ENCODE peak calls at places on chromosomes 1 and 21, in four cellular contexts. P is tibial nerve, R is adrenal gland, Z is uterus. A is an unnamed sample. For H3K4me1, the result is how much of the 10 kb centered on the place peaks cover.

GRCh38 chr1:184838374-184838995 is 83.8 kb upstream of the EDEM3 start:
- DNase-seq in P (peak), Z (peak), R (peak), A (no peak)

GRCh38 chr1:155643230-155643629 is 33.2 kb downstream of the MSTO1 start:
- DNase-seq in P (no peak), R (no peak), Z (no peak), A (no peak)

GRCh38 chr21:31008355-31008754 is 29.9 kb downstream of the KRTAP19-8 start:
- DNase-seq in P (no peak), R (no peak), Z (no peak), A (no peak)

GRCh38 chr1:59089922-59090457 is 206.9 kb upstream of the FGGY start:
- DNase-seq in R (no peak), Z (no peak), P (no peak), A (no peak)

GRCh38 chr1:232209357-232209756 is 420.6 kb downstream of the SIPA1L2 start:
- DNase-seq in R (no peak), Z (no peak), P (no peak), A (no peak)

GRCh38 chr1:89800718-89801117 is 20.1 kb upstream of the LRRC8D start:
- DNase-seq in P (no peak), Z (no peak), R (no peak), A (no peak)

GRCh38 chr1:24705260-24706073 is 39.8 kb upstream of the CLIC4 start:
- DNase-seq in R (peak), P (peak), Z (peak), A (peak)

GRCh38 chr1:81174811-81175476 is 625.8 kb upstream of the ADGRL2 start:
- DNase-seq in Z (no peak), R (peak), P (no peak), A (no peak)

GRCh38 chr1:2518528-2518927 is 7.9 kb downstream of the PANK4 start:
- DNase-seq in P (no peak), R (no peak), Z (no peak), A (no peak)

GRCh38 chr1:236532850-236533249 is 9.1 kb downstream of the LGALS8 start:
- DNase-seq in Z (no peak), P (no peak), R (no peak), A (no peak)

GRCh38 chr1:222387020-222387816 is 160.7 kb downstream of the HHIPL2 start:
- DNase-seq in Z (no peak), P (no peak), R (no peak), A (no peak)

GRCh38 chr1:232012773-232013386 is 386.3 kb downstream of the DISC1 start:
- DNase-seq in P (no peak), R (peak), Z (peak), A (peak)

GRCh38 chr1:150159550-150159949 is 9.8 kb downstream of the PLEKHO1 start:
- DNase-seq in Z (no peak), P (no peak), R (peak), A (peak)

GRCh38 chr1:178645826-178646200 is 79.2 kb upstream of the RALGPS2 start:
- DNase-seq in R (no peak), Z (no peak), P (no peak), A (no peak)

GRCh38 chr1:240562111-240562590 is 49.8 kb downstream of the GREM2 start:
- DNase-seq in R (no peak), P (no peak), Z (no peak), A (no peak)

GRCh38 chr21:38956791-38957571 is 151.3 kb downstream of the ETS2 start:
- DNase-seq in Z (peak), R (no peak), P (no peak), A (no peak)

GRCh38 chr1:176612791-176613190 is 149.8 kb downstream of the PAPPA2 start:
- DNase-seq in P (no peak), Z (no peak), R (no peak), A (no peak)

GRCh38 chr1:39528082-39528481 is 36.6 kb downstream of the BMP8A start:
- DNase-seq in Z (no peak), P (no peak), R (no peak), A (no peak)

GRCh38 chr1:15246960-15247614 is at the start of gene FHAD1:
- DNase-seq in Z (peak), R (peak), P (no peak), A (no peak)

GRCh38 chr1:112702420-112703261 is 4.3 kb downstream of the RHOC start:
- DNase-seq in Z (peak), P (no peak), R (no peak), A (no peak)

GRCh38 chr1:23403038-23403336 is 21.6 kb downstream of the TCEA3 start:
- DNase-seq in P (no peak), Z (peak), R (peak), A (no peak)

GRCh38 chr1:61605607-61606321 is 119.2 kb downstream of the TM2D1 start:
- DNase-seq in R (no peak), P (no peak), Z (no peak), A (no peak)

GRCh38 chr1:108947871-108948525 is 15.3 kb downstream of the CLCC1 start:
- DNase-seq in P (no peak), R (no peak), Z (no peak), A (no peak)

GRCh38 chr1:92075311-92075710 is at the start of gene SETSIP:
- DNase-seq in P (no peak), R (no peak), Z (no peak), A (no peak)

GRCh38 chr1:68049941-68050878 is at the start of gene DIRAS3:
- DNase-seq in R (peak), Z (peak), P (no peak), A (peak)

GRCh38 chr1:232575524-232576040 is 54.4 kb downstream of the SIPA1L2 start:
- DNase-seq in P (no peak), Z (no peak), R (no peak), A (no peak)

GRCh38 chr21:46633561-46633960 is 1.9 kb upstream of the PRMT2 start:
- DNase-seq in P (no peak), R (no peak), Z (no peak), A (no peak)

GRCh38 chr1:1357871-1358432 is 403 bp downstream of the MXRA8 start:
- DNase-seq in Z (no peak), P (no peak), R (peak), A (no peak)

GRCh38 chr21:17270234-17270633 is 242.6 kb upstream of the CXADR start:
- DNase-seq in Z (peak), P (peak), R (peak), A (peak)

GRCh38 chr1:116325922-116326321 is 47.1 kb upstream of the ATP1A1 start:
- DNase-seq in Z (no peak), R (no peak), P (no peak), A (no peak)

GRCh38 chr1:55374801-55375616 is 159.8 kb upstream of the USP24 start:
- DNase-seq in R (no peak), P (peak), Z (peak), A (no peak)

GRCh38 chr1:162943627-162944026 is 82.7 kb upstream of the CCDC190 start:
- DNase-seq in R (no peak), Z (no peak), P (no peak), A (no peak)

GRCh38 chr1:160078392-160079195 is 2.7 kb upstream of the KCNJ9 start:
- DNase-seq in P (no peak), Z (no peak), R (no peak), A (no peak)

GRCh38 chr1:201925961-201926585 is 20.3 kb downstream of the LMOD1 start:
- DNase-seq in R (no peak), Z (no peak), P (no peak), A (no peak)

GRCh38 chr1:223837206-223837605 is 8.5 kb downstream of the TP53BP2 start:
- DNase-seq in R (no peak), P (no peak), Z (no peak), A (no peak)

GRCh38 chr1:223838125-223838854 is 7.5 kb downstream of the TP53BP2 start:
- DNase-seq in Z (no peak), R (no peak), P (no peak), A (no peak)

GRCh38 chr1:223836586-223836985 is 9.2 kb downstream of the TP53BP2 start:
- DNase-seq in Z (no peak), R (no peak), P (no peak), A (no peak)

GRCh38 chr1:223835754-223836153 is 10.0 kb downstream of the TP53BP2 start:
- DNase-seq in P (no peak), R (no peak), Z (no peak), A (no peak)

GRCh38 chr1:223837687-223838086 is 8.1 kb downstream of the TP53BP2 start:
- DNase-seq in R (no peak), P (no peak), Z (no peak), A (no peak)
- H3K4me1 ChIP-seq in R (under half), P (under half), Z (under half), A (half or more)

DNA sequence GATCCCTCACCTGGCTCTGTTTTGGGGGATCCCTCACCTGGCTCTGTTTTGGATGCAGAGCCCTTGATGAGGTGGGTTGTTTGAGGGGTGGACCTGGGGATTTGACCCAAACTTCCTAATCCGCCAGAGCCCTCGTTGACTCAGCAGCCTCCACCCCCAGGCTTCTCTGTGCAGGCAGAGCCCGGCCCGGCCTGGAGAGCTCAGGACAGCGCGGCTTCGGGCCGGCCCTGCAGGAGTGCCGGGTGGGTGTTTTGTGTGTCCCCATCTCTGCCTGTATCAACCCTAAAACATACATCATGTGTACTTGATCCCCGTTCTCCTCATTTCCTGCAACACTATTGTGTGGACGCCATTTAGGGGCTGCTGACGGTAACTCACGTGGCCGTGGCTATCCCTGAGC is 124.2 kb downstream of the SIK1 start:
- DNase-seq in P (no peak), Z (no peak), R (no peak), A (no peak)
- H3K4me1 ChIP-seq in P (under half), Z (under half), R (under half), A (under half)

GRCh38 chr1:148160048-148160395 is 7.9 kb upstream of the NBPF11 start:
- DNase-seq in Z (no peak), R (no peak), P (no peak), A (no peak)

GRCh38 chr1:148158594-148158993 is 6.5 kb upstream of the NBPF11 start:
- DNase-seq in P (no peak), R (no peak), Z (no peak), A (no peak)

GRCh38 chr1:148162363-148162762 is 10.3 kb upstream of the NBPF11 start:
- DNase-seq in R (no peak), P (no peak), Z (no peak), A (no peak)

GRCh38 chr1:148161252-148161901 is 9.3 kb upstream of the NBPF11 start:
- DNase-seq in R (no peak), P (no peak), Z (no peak), A (no peak)

GRCh38 chr1:148160421-148161251 is 8.6 kb upstream of the NBPF11 start:
- DNase-seq in Z (no peak), P (no peak), R (no peak), A (no peak)
- H3K4me1 ChIP-seq in Z (under half), P (under half), R (under half), A (under half)

GRCh38 chr1:29323636-29324035 is 87.3 kb downstream of the PTPRU start:
- DNase-seq in P (no peak), Z (no peak), R (no peak), A (no peak)
- H3K4me1 ChIP-seq in P (under half), Z (under half), R (under half), A (under half)

DNA sequence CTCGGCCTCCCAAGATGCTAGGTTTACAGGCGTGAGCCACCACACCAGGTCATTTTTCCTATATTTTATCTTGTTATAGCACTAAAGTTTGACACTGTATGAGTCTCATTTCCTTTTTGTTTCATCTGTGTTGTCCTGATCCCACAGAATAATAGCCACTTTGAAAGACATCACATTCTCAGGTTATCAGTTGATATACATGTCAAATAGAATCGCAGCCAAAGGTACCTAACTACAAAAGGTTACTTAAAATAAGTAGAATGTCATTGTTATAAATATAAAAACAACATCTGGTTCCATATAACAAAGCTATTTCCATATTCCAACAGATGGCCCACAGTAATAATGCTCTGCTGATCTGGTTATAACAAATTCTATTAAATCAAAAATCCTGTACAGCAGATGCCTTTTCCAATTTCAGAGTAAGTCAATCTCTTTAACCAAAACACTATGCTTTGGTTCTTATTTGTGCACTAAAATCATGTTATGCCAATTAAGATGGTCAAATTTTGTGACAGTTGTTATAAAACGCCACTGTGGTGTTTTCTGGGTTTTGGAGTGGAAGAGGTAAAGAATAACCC is 6.0 kb downstream of the FOXJ3 start:
- DNase-seq in R (no peak), Z (no peak), P (no peak), A (no peak)
- H3K4me1 ChIP-seq in R (under half), Z (under half), P (under half), A (half or more)

DNA sequence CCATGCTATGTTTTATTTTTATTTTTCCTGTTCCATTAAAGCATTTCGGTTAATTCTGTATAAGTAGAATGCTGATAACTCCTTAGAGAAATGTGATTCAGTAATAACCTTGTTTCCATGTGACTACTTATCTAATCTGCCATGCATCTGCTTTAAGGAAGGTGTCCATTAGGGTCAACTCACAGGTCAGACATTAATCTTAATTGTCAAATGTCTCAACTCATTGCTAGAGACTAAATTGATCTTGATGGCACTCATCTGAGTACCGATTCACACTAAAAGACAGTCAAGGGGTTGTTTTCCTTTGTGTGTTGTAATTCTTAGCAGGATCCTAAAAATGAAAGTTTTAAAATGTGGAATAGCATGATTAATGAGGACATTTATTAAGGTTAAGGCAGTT is 41.8 kb downstream of the ITSN1 start:
- DNase-seq in R (no peak), P (no peak), Z (no peak), A (no peak)
- H3K4me1 ChIP-seq in R (half or more), P (under half), Z (under half), A (under half)

DNA sequence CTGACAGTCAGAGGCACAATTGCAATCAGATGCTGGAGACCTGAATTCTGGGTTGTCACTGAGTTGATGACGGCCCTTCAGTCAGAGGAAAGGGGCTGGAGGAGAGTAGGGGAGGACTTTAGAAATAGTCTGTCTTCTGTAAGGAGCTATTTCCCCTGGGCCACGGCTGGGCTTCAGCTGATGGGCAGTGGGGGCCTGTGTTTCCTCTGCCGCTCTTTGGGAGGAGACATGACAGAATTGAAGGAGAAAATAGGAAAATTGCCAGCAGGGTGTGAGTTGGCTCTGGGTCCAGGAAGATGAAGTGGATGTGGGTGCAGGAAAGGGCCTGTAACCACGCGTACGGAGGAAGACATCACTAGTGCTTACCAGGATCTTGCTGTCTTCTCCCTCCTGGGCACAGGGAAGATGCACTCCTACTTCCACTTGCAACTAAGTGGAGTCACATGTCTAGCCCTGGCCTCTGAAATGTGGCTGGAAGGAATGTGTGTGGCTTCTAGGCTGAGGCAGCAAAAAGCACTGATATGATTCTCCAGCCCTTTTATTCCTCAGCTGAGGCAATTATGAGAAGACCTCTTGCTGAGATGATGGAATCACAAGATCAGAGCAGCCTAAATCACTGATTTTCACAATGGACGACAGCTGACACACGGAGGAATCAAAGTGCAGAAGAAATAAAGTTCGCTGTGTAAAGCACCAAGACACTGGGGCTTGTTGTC is 250.0 kb downstream of the GRIK3 start:
- DNase-seq in P (no peak), R (no peak), Z (no peak), A (no peak)
- H3K4me1 ChIP-seq in P (under half), R (under half), Z (under half), A (under half)

DNA sequence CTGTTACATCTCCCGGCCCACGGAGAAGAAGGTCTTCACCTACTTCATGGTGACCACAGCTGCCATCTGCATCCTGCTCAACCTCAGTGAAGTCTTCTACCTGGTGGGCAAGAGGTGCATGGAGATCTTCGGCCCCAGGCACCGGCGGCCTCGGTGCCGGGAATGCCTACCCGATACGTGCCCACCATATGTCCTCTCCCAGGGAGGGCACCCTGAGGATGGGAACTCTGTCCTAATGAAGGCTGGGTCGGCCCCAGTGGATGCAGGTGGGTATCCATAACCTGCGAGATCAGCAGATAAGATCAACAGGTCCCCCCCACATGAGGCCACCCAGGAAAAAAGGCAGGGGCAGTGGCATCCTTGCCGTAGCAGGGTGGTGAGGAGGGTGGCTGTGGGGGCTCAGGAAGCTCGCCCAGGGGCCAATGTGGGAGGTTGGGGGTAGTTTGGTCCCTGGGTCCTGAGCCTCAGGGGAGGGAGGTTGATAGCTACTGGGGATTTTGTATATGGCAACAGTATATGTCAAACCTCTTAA is 2.3 kb downstream of the GJB4 start:
- DNase-seq in R (no peak), Z (no peak), P (no peak), A (no peak)
- H3K4me1 ChIP-seq in R (under half), Z (under half), P (under half), A (under half)